ENCODE peak calls at places on chromosome 19, in six cellular contexts. C is aorta, R is RWPE2, Y is brain microvascular endothelial cell, X is BE2C, E is A172. B is an unnamed sample.
A peak's percentile ranks its signal among the peaks of the same experiment; 100 is the strongest.

GRCh38 chr19:36488816-36489138 is 584 bp downstream of the ZNF566 start:
- DNase-seq in C (no peak), R (no peak), Y (peak; percentile 3), X (peak; percentile 49), E (no peak), B (no peak)

GRCh38 chr19:55304279-55304978 is 20.6 kb downstream of the BRSK1 start:
- DNase-seq in C (no peak), R (no peak), Y (no peak), X (peak; percentile 74), E (peak; percentile 59), B (no peak)

GRCh38 chr19:38667552-38668205 is 20.2 kb downstream of the ACTN4 start:
- DNase-seq in C (no peak), R (no peak), Y (no peak), X (no peak), E (no peak), B (peak; percentile 72)

GRCh38 chr19:5156231-5156986 is 184.2 kb downstream of the PTPRS start:
- DNase-seq in C (peak; percentile 57), R (no peak), Y (no peak), X (peak; percentile 53), E (no peak), B (no peak)

GRCh38 chr19:48635263-48635965 is 1.8 kb downstream of the DBP start:
- DNase-seq in C (peak; percentile 90), R (no peak), Y (no peak), X (peak; percentile 79), E (no peak), B (no peak)

GRCh38 chr19:35582760-35583159 is 3.2 kb upstream of the PMIS2 start:
- DNase-seq in C (no peak), R (no peak), Y (no peak), X (no peak), E (no peak), B (no peak)

GRCh38 chr19:38907670-38908069 is 4.3 kb downstream of the CCER2 start:
- DNase-seq in C (no peak), R (no peak), Y (no peak), X (no peak), E (no peak), B (no peak)

GRCh38 chr19:1279782-1280341 is 4.5 kb downstream of the FAM174C start:
- DNase-seq in C (peak; percentile 94), R (no peak), Y (peak; percentile 58), X (peak; percentile 88), E (peak; percentile 85), B (peak; percentile 71)

GRCh38 chr19:6800991-6801396 is 28.5 kb downstream of the VAV1 start:
- DNase-seq in C (no peak), R (peak; percentile 79), Y (peak; percentile 71), X (no peak), E (peak; percentile 70), B (peak; percentile 2)

GRCh38 chr19:1041835-1042685 is 2.2 kb downstream of the ABCA7 start:
- DNase-seq in C (no peak), R (peak; percentile 45), Y (no peak), X (peak; percentile 59), E (peak; percentile 44), B (no peak)

GRCh38 chr19:18051887-18052286 is 34.8 kb downstream of the IL12RB1 start:
- DNase-seq in C (peak; percentile 88), R (no peak), Y (no peak), X (no peak), E (no peak), B (no peak)

GRCh38 chr19:8128551-8128950 is 20.8 kb downstream of the FBN3 start:
- DNase-seq in C (no peak), R (no peak), Y (no peak), X (no peak), E (no peak), B (no peak)

GRCh38 chr19:35484637-35485036 is 5.6 kb downstream of the KRTDAP start:
- DNase-seq in C (peak; percentile 19), R (no peak), Y (no peak), X (no peak), E (no peak), B (no peak)

GRCh38 chr19:48206402-48207093 is 36.1 kb downstream of the ZSWIM9 start:
- DNase-seq in C (no peak), R (no peak), Y (no peak), X (no peak), E (no peak), B (no peak)

GRCh38 chr19:43439183-43440063 is 24.7 kb downstream of the TEX101 start:
- DNase-seq in C (no peak), R (no peak), Y (no peak), X (no peak), E (peak; percentile 98), B (no peak)

GRCh38 chr19:33273881-33274662 is 28.3 kb downstream of the CEBPA start:
- DNase-seq in C (no peak), R (no peak), Y (peak; percentile 94), X (peak; percentile 63), E (peak; percentile 48), B (no peak)

GRCh38 chr19:46697142-46697960 is 19.6 kb downstream of the PRKD2 start:
- DNase-seq in C (peak; percentile 97), R (peak; percentile 71), Y (peak; percentile 73), X (peak; percentile 100), E (no peak), B (peak; percentile 15)

GRCh38 chr19:947707-948533 is 22.1 kb downstream of the ARID3A start:
- DNase-seq in C (no peak), R (peak; percentile 45), Y (no peak), X (peak; percentile 9), E (no peak), B (no peak)

GRCh38 chr19:56660381-56661105 is 11.0 kb downstream of the ZNF835 start:
- DNase-seq in C (no peak), R (no peak), Y (no peak), X (no peak), E (no peak), B (no peak)

GRCh38 chr19:54151362-54152035 is 8.0 kb downstream of the LENG1 start:
- DNase-seq in C (no peak), R (no peak), Y (no peak), X (no peak), E (no peak), B (no peak)

GRCh38 chr19:18440936-18441803 is 3.2 kb upstream of the ISYNA1 start:
- DNase-seq in C (no peak), R (no peak), Y (no peak), X (no peak), E (no peak), B (no peak)

GRCh38 chr19:56141416-56141992 is 417 bp downstream of the ZNF444 start:
- DNase-seq in C (no peak), R (no peak), Y (no peak), X (no peak), E (no peak), B (no peak)

GRCh38 chr19:29680447-29680846 is 15.2 kb downstream of the PLEKHF1 start:
- DNase-seq in C (no peak), R (no peak), Y (no peak), X (no peak), E (no peak), B (no peak)

GRCh38 chr19:14139944-14140343 is 3.6 kb upstream of the ASF1B start:
- DNase-seq in C (no peak), R (no peak), Y (no peak), X (no peak), E (no peak), B (no peak)

GRCh38 chr19:48784527-48784926 is 26.3 kb downstream of the BCAT2 start:
- DNase-seq in C (no peak), R (no peak), Y (no peak), X (no peak), E (no peak), B (no peak)

GRCh38 chr19:50496189-50497029 is 14.6 kb downstream of the JOSD2 start:
- DNase-seq in C (peak; percentile 58), R (peak; percentile 35), Y (no peak), X (no peak), E (peak; percentile 25), B (no peak)

GRCh38 chr19:52248256-52248655 is 21.1 kb upstream of the ZNF766 start:
- DNase-seq in C (peak; percentile 82), R (no peak), Y (peak; percentile 50), X (peak; percentile 51), E (no peak), B (no peak)

GRCh38 chr19:19527371-19527656 is 1.4 kb upstream of the YJEFN3 start:
- DNase-seq in C (no peak), R (no peak), Y (no peak), X (no peak), E (no peak), B (no peak)

GRCh38 chr19:55131421-55131820 is 14.0 kb upstream of the PPP1R12C start:
- DNase-seq in C (peak; percentile 34), R (no peak), Y (no peak), X (no peak), E (no peak), B (no peak)

GRCh38 chr19:44512326-44513298 is 12.3 kb upstream of the ZNF180 start:
- DNase-seq in C (no peak), R (no peak), Y (peak; percentile 36), X (peak; percentile 49), E (peak; percentile 40), B (peak; percentile 33)

GRCh38 chr19:47158879-47159509 is 28.4 kb downstream of the SAE1 start:
- DNase-seq in C (no peak), R (no peak), Y (peak; percentile 27), X (no peak), E (peak; percentile 57), B (no peak)

B was measured in astrocyte of the cerebellum.